ENCODE peak calls at places on chromosomes 5 and 9, in ten cellular contexts. D is gastrocnemius medialis; R is endodermal cell; F is lung; Q is naive thymus-derived CD4-positive, alpha-beta T cell; O is AG04450; L is CD8-positive, alpha-beta T cell; Y is CD4-positive, alpha-beta T cell; H is prostate gland; P is ovary. N is an unnamed sample.

GRCh38 chr9:121271368-121272351 is 3.7 kb downstream of the GSN start:
- DNase-seq in D (peak; percentile 43), R (no peak), F (peak; percentile 55), Q (no peak), O (no peak), L (no peak), Y (no peak), H (no peak), P (no peak), N (no peak)

GRCh38 chr5:88268414-88269184 is at the start of gene TMEM161B:
- DNase-seq in D (peak; percentile 88), R (peak; percentile 93), F (peak; percentile 94), Q (peak; percentile 88), O (peak; percentile 61), L (peak; percentile 94), Y (peak; percentile 91), H (peak; percentile 92), P (peak; percentile 84), N (peak; percentile 95)

GRCh38 chr5:155307219-155307618 is 293.7 kb downstream of the KIF4B start:
- DNase-seq in D (no peak), R (no peak), F (no peak), Q (no peak), O (no peak), L (no peak), Y (no peak), H (no peak), P (no peak), N (no peak)

GRCh38 chr5:112738180-112738560 is 485 bp downstream of the APC start:
- DNase-seq in D (no peak), R (peak; percentile 59), F (no peak), Q (no peak), O (no peak), L (no peak), Y (no peak), H (no peak), P (no peak), N (no peak)

GRCh38 chr9:119793272-119793671 is 424.0 kb upstream of the BRINP1 start:
- DNase-seq in D (no peak), R (no peak), F (no peak), Q (no peak), O (no peak), L (no peak), Y (no peak), H (no peak), P (peak; percentile 18), N (no peak)

GRCh38 chr9:125484632-125485282 is 222.3 kb downstream of the MAPKAP1 start:
- DNase-seq in D (no peak), R (no peak), F (no peak), Q (no peak), O (peak; percentile 74), L (no peak), Y (no peak), H (no peak), P (peak; percentile 66), N (no peak)

GRCh38 chr5:180113660-180114303 is 42.2 kb upstream of the RNF130 start:
- DNase-seq in D (no peak), R (no peak), F (no peak), Q (no peak), O (no peak), L (no peak), Y (no peak), H (no peak), P (no peak), N (no peak)

GRCh38 chr5:144011348-144011861 is 159.1 kb downstream of the YIPF5 start:
- DNase-seq in D (no peak), R (no peak), F (no peak), Q (no peak), O (no peak), L (no peak), Y (no peak), H (no peak), P (no peak), N (no peak)

GRCh38 chr9:21679432-21679831 is 123.0 kb upstream of the MTAP start:
- DNase-seq in D (no peak), R (no peak), F (no peak), Q (no peak), O (no peak), L (no peak), Y (no peak), H (no peak), P (no peak), N (no peak)

GRCh38 chr9:114909657-114910056 is 20.7 kb downstream of the TNFSF8 start:
- DNase-seq in D (no peak), R (no peak), F (no peak), Q (no peak), O (no peak), L (no peak), Y (no peak), H (no peak), P (no peak), N (no peak)

GRCh38 chr9:950139-950538 is 26.3 kb upstream of the DMRT3 start:
- DNase-seq in D (no peak), R (no peak), F (no peak), Q (no peak), O (no peak), L (no peak), Y (no peak), H (no peak), P (no peak), N (no peak)

GRCh38 chr5:178388381-178389030 is 155.9 kb upstream of the PHYKPL start:
- DNase-seq in D (no peak), R (peak; percentile 55), F (peak; percentile 44), Q (no peak), O (no peak), L (no peak), Y (no peak), H (no peak), P (no peak), N (no peak)

GRCh38 chr5:22708770-22709328 is 144.3 kb downstream of the CDH12 start:
- DNase-seq in D (no peak), R (peak; percentile 72), F (no peak), Q (no peak), O (no peak), L (no peak), Y (no peak), H (no peak), P (no peak), N (no peak)

GRCh38 chr9:134326754-134327526 is 685 bp downstream of the RXRA start:
- DNase-seq in D (no peak), R (peak; percentile 74), F (no peak), Q (no peak), O (no peak), L (no peak), Y (no peak), H (no peak), P (peak; percentile 36), N (no peak)

GRCh38 chr5:2901096-2901495 is 149.6 kb upstream of the IRX2 start:
- DNase-seq in D (no peak), R (no peak), F (peak; percentile 1), Q (no peak), O (no peak), L (peak; percentile 7), Y (no peak), H (no peak), P (no peak), N (no peak)
- H3K9me3 ChIP-seq in D (no peaks in the 10 kb centered on the region), R (no peaks in the 10 kb centered on the region), F (peaks cover 8% of the 10 kb centered on the region), Q (no peaks in the 10 kb centered on the region), O (peaks cover 91% of the 10 kb centered on the region), L (no peaks in the 10 kb centered on the region), Y (no peaks in the 10 kb centered on the region), H (no peaks in the 10 kb centered on the region), P (no peaks in the 10 kb centered on the region), N (no peaks in the 10 kb centered on the region)

GRCh38 chr9:40909821-40910220 is 218.7 kb downstream of the FOXD4L6 start:
- DNase-seq in D (no peak), R (no peak), F (no peak), Q (no peak), O (no peak), L (peak; percentile 29), Y (no peak), H (no peak), P (no peak), N (no peak)

GRCh38 chr9:40914772-40915659 is 213.5 kb downstream of the FOXD4L6 start:
- DNase-seq in D (no peak), R (peak; percentile 23), F (no peak), Q (no peak), O (no peak), L (peak; percentile 23), Y (no peak), H (no peak), P (no peak), N (no peak)

GRCh38 chr9:40913096-40913719 is 215.3 kb downstream of the FOXD4L6 start:
- DNase-seq in D (no peak), R (no peak), F (no peak), Q (no peak), O (no peak), L (no peak), Y (no peak), H (no peak), P (no peak), N (no peak)

GRCh38 chr9:40911647-40912046 is 216.8 kb downstream of the FOXD4L6 start:
- DNase-seq in D (no peak), R (no peak), F (no peak), Q (no peak), O (no peak), L (peak; percentile 21), Y (no peak), H (no peak), P (no peak), N (no peak)

GRCh38 chr9:40913928-40914673 is 214.4 kb downstream of the FOXD4L6 start:
- DNase-seq in D (no peak), R (no peak), F (no peak), Q (no peak), O (no peak), L (peak; percentile 38), Y (no peak), H (no peak), P (no peak), N (no peak)
- H3K9me3 ChIP-seq in D (peaks cover 62% of the 10 kb centered on the region), R (peaks cover 69% of the 10 kb centered on the region), F (peaks cover 68% of the 10 kb centered on the region), Q (peaks cover 24% of the 10 kb centered on the region), O (peaks cover 41% of the 10 kb centered on the region), L (peaks cover 55% of the 10 kb centered on the region), Y (peaks cover 67% of the 10 kb centered on the region), H (no peaks in the 10 kb centered on the region), P (peaks cover 76% of the 10 kb centered on the region), N (peaks cover 57% of the 10 kb centered on the region)

DNA sequence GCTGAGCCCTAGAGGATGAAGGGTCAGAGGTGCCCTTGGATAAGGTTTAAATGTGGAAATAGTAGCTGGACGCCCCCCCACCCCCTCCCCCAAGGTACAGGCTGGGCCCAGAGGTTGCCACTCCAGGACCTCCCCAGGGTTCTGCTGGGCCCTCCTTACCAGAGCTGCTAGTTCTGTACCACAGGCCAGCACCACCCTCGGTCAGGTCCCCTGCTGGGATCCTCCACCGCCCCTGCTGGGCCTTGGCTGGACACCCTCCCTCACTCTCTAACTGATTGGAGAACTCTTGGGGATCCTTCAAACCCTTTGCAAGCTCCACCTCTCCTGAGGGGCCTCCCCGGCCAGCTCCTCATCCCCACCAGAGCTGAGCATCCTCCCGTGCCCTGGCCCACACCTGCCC is 34.9 kb downstream of the PTGES start:
- DNase-seq in D (no peak), R (peak; percentile 39), F (no peak), Q (no peak), O (no peak), L (no peak), Y (no peak), H (no peak), P (no peak), N (no peak)
- H3K9me3 ChIP-seq in D (no peaks in the 10 kb centered on the region), R (no peaks in the 10 kb centered on the region), F (peaks cover 2% of the 10 kb centered on the region), Q (no peaks in the 10 kb centered on the region), O (no peaks in the 10 kb centered on the region), L (no peaks in the 10 kb centered on the region), Y (no peaks in the 10 kb centered on the region), H (no peaks in the 10 kb centered on the region), P (no peaks in the 10 kb centered on the region), N (no peaks in the 10 kb centered on the region)

DNA sequence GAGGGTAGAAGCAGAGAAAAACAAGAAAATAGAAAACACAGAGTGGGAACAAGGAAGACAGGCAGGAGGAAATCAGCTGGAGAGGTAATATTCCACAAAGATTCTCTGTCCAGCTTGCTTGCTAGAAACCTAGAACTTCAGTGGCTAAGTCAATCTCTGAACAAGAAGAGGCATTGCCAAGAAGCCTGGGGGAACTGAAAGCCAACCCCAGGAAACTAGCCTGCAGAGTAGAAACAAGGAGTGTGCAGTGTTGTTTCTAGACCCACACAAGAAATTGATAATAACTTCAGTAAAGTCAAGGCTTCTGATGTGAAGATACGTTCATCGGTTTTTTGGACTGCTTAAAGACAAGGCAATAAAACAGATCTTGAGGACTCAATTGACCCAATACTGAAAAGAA is 234.5 kb upstream of the MAP3K1 start:
- DNase-seq in D (no peak), R (no peak), F (no peak), Q (no peak), O (no peak), L (no peak), Y (no peak), H (no peak), P (no peak), N (no peak)
- H3K9me3 ChIP-seq in D (no peaks in the 10 kb centered on the region), R (peaks cover 10% of the 10 kb centered on the region), F (no peaks in the 10 kb centered on the region), Q (no peaks in the 10 kb centered on the region), O (no peaks in the 10 kb centered on the region), L (no peaks in the 10 kb centered on the region), Y (no peaks in the 10 kb centered on the region), H (no peaks in the 10 kb centered on the region), P (no peaks in the 10 kb centered on the region), N (no peaks in the 10 kb centered on the region)

N was measured in T-helper 17 cell.